ENCODE peak calls at places on chromosome 14, in ten cellular contexts. O is CD8-positive, alpha-beta memory T cell; J is H7; M is left ventricle myocardium inferior; A is mucosa of descending colon; S is mesenchymal stem cell; N is epithelial cell of esophagus; L is IMR-90; D is SJSA1; X is right lobe of liver. G is an unnamed sample.

GRCh38 chr14:22285991-22286390 is 303.0 kb downstream of the DAD1 start:
- DNase-seq in O (no peak), J (no peak), M (no peak), A (no peak), S (no peak), N (no peak), L (no peak), D (no peak), X (no peak), G (no peak)

GRCh38 chr14:25037032-25037431 is 12.9 kb downstream of the STXBP6 start:
- DNase-seq in O (no peak), J (no peak), M (no peak), A (no peak), S (no peak), N (no peak), L (no peak), D (no peak), X (no peak), G (no peak)

GRCh38 chr14:77158175-77158908 is 16.8 kb upstream of the ZDHHC22 start:
- DNase-seq in O (no peak), J (peak; percentile 72), M (peak; percentile 36), A (no peak), S (peak; percentile 69), N (peak; percentile 65), L (peak; percentile 71), D (peak; percentile 67), X (no peak), G (peak; percentile 20)

GRCh38 chr14:26276757-26277156 is 321.1 kb downstream of the NOVA1 start:
- DNase-seq in O (no peak), J (peak; percentile 32), M (no peak), A (no peak), S (no peak), N (no peak), L (no peak), D (no peak), X (no peak), G (no peak)

GRCh38 chr14:28482644-28483043 is 283.9 kb upstream of the FOXG1 start:
- DNase-seq in O (no peak), J (no peak), M (no peak), A (no peak), S (no peak), N (no peak), L (no peak), D (no peak), X (no peak), G (no peak)

GRCh38 chr14:95389471-95390011 is 69.8 kb upstream of the CLMN start:
- DNase-seq in O (no peak), J (no peak), M (peak; percentile 88), A (no peak), S (no peak), N (no peak), L (no peak), D (no peak), X (no peak), G (peak; percentile 42)

GRCh38 chr14:54567634-54568561 is 970 bp downstream of the SAMD4A start:
- DNase-seq in O (peak; percentile 61), J (peak; percentile 80), M (peak; percentile 55), A (peak; percentile 72), S (peak; percentile 70), N (peak; percentile 48), L (no peak), D (peak; percentile 44), X (peak; percentile 68), G (peak; percentile 67)

GRCh38 chr14:23078692-23079116 is 16.2 kb downstream of the ACIN1 start:
- DNase-seq in O (no peak), J (no peak), M (no peak), A (no peak), S (peak; percentile 97), N (peak; percentile 85), L (peak; percentile 98), D (peak; percentile 82), X (peak; percentile 76), G (no peak)

GRCh38 chr14:21486640-21487087 is 9.7 kb downstream of the TOX4 start:
- DNase-seq in O (no peak), J (no peak), M (no peak), A (no peak), S (peak; percentile 66), N (no peak), L (peak; percentile 79), D (no peak), X (no peak), G (no peak)

GRCh38 chr14:64507376-64508156 is 3.0 kb downstream of the ZBTB1 start:
- DNase-seq in O (no peak), J (no peak), M (no peak), A (no peak), S (peak; percentile 44), N (peak; percentile 86), L (peak; percentile 58), D (no peak), X (no peak), G (no peak)

GRCh38 chr14:100067971-100068959 is 3.0 kb downstream of the EVL start:
- DNase-seq in O (peak; percentile 95), J (no peak), M (peak; percentile 20), A (peak; percentile 55), S (no peak), N (peak; percentile 93), L (peak; percentile 50), D (no peak), X (peak; percentile 50), G (peak; percentile 8)

GRCh38 chr14:81632162-81632561 is 98.5 kb upstream of the SEL1L start:
- DNase-seq in O (no peak), J (no peak), M (no peak), A (no peak), S (no peak), N (no peak), L (no peak), D (no peak), X (no peak), G (no peak)

GRCh38 chr14:45838597-45838996 is 585.6 kb upstream of the MIS18BP1 start:
- DNase-seq in O (no peak), J (no peak), M (no peak), A (no peak), S (peak; percentile 7), N (peak; percentile 37), L (no peak), D (no peak), X (no peak), G (no peak)

GRCh38 chr14:77844802-77845201 is 44.9 kb downstream of the ADCK1 start:
- DNase-seq in O (no peak), J (no peak), M (no peak), A (no peak), S (no peak), N (peak; percentile 4), L (no peak), D (no peak), X (no peak), G (no peak)

GRCh38 chr14:72722201-72722785 is 171.6 kb downstream of the DPF3 start:
- DNase-seq in O (no peak), J (no peak), M (no peak), A (no peak), S (no peak), N (no peak), L (no peak), D (no peak), X (no peak), G (no peak)

GRCh38 chr14:73741386-73741875 is 27.2 kb upstream of the PNMA1 start:
- DNase-seq in O (peak; percentile 79), J (peak; percentile 92), M (peak; percentile 79), A (peak; percentile 89), S (peak; percentile 87), N (peak; percentile 78), L (peak; percentile 66), D (peak; percentile 76), X (peak; percentile 78), G (peak; percentile 65)
- H3K4me3 ChIP-seq in O (peak overlapping the region; percentile 62), J (no peak overlapping the region), M (peak overlapping the region; percentile 51), A (no peak overlapping the region), S (no peak overlapping the region), N (peak overlapping the region; percentile 13), L (peak overlapping the region; percentile 13), D (no peak overlapping the region), X (no peak overlapping the region), G (no peak overlapping the region)

GRCh38 chr14:71141701-71142374 is 234.6 kb downstream of the PCNX1 start:
- DNase-seq in O (no peak), J (no peak), M (no peak), A (no peak), S (peak; percentile 62), N (no peak), L (peak; percentile 59), D (peak; percentile 86), X (no peak), G (no peak)
- H3K4me3 ChIP-seq in O (no peak overlapping the region), J (no peak overlapping the region), M (no peak overlapping the region), A (no peak overlapping the region), S (no peak overlapping the region), N (no peak overlapping the region), L (no peak overlapping the region), D (no peak overlapping the region), X (no peak overlapping the region), G (no peak overlapping the region)

DNA sequence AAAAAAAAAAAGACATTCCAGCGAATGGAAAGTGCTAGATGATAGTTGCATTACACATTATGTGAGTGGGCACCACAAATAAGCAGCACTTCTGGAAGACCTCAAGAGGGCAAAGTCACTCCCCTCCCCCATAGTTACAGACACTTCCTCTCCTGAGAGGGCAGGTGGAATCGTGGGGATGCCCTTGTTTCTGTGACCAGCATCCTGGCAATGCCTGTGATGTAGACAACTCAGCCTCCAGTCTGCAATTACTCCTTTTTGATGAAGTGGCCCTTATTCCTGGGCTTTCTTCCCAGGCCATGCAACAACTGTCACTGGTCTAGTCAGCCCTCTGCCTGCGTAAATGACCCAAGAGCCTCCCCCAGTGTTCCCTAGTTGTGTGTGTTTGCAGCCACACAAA is 104.8 kb downstream of the VRK1 start:
- DNase-seq in O (no peak), J (no peak), M (no peak), A (no peak), S (no peak), N (no peak), L (no peak), D (no peak), X (no peak), G (no peak)
- H3K4me3 ChIP-seq in O (no peak overlapping the region), J (no peak overlapping the region), M (no peak overlapping the region), A (no peak overlapping the region), S (no peak overlapping the region), N (no peak overlapping the region), L (no peak overlapping the region), D (no peak overlapping the region), X (no peak overlapping the region), G (no peak overlapping the region)

GRCh38 chr14:61659582-61659981 is 35.7 kb upstream of the HIF1A start:
- DNase-seq in O (no peak), J (no peak), M (no peak), A (no peak), S (no peak), N (peak; percentile 46), L (peak; percentile 18), D (no peak), X (no peak), G (no peak)

GRCh38 chr14:61663312-61663974 is 31.9 kb upstream of the HIF1A start:
- DNase-seq in O (no peak), J (no peak), M (no peak), A (no peak), S (no peak), N (no peak), L (no peak), D (no peak), X (no peak), G (no peak)

GRCh38 chr14:61662437-61663311 is 32.6 kb upstream of the HIF1A start:
- DNase-seq in O (peak; percentile 75), J (no peak), M (no peak), A (no peak), S (peak; percentile 83), N (peak; percentile 88), L (peak; percentile 75), D (peak; percentile 55), X (no peak), G (peak; percentile 31)

GRCh38 chr14:61661471-61661988 is 33.8 kb upstream of the HIF1A start:
- DNase-seq in O (no peak), J (no peak), M (no peak), A (no peak), S (peak; percentile 34), N (no peak), L (peak; percentile 58), D (no peak), X (no peak), G (no peak)

GRCh38 chr14:61662001-61662400 is 33.3 kb upstream of the HIF1A start:
- DNase-seq in O (no peak), J (no peak), M (no peak), A (no peak), S (no peak), N (peak; percentile 36), L (peak; percentile 11), D (no peak), X (no peak), G (no peak)
- H3K4me3 ChIP-seq in O (peak overlapping the region; percentile 42), J (no peak overlapping the region), M (no peak overlapping the region), A (no peak overlapping the region), S (no peak overlapping the region), N (no peak overlapping the region), L (no peak overlapping the region), D (no peak overlapping the region), X (no peak overlapping the region), G (no peak overlapping the region)